ENCODE peak calls at places on chromosomes 13 and 19, in six cellular contexts. Y is AG09319, N is tibial artery, G is esophagus muscularis mucosa, O is cardiac fibroblast, S is WTC11. K is an unnamed sample.
A peak's percentile ranks its signal among the peaks of the same experiment; 100 is the strongest.

GRCh38 chr19:48152552-48152951 is 17.6 kb downstream of the LIG1 start:
- DNase-seq in Y (peak; percentile 25), N (peak; percentile 72), G (no peak), O (peak; percentile 75), S (peak; percentile 72), K (no peak)

GRCh38 chr13:23674795-23675640 is 104.8 kb downstream of the TNFRSF19 start:
- DNase-seq in Y (peak; percentile 81), N (no peak), G (no peak), O (peak; percentile 95), S (no peak), K (no peak)

GRCh38 chr13:113973218-113974164 is at the start of gene C13orf46:
- DNase-seq in Y (no peak), N (peak; percentile 56), G (no peak), O (no peak), S (peak; percentile 7), K (no peak)

GRCh38 chr13:23185542-23185941 is 4.8 kb downstream of the SGCG start:
- DNase-seq in Y (no peak), N (no peak), G (no peak), O (no peak), S (no peak), K (peak; percentile 75)

GRCh38 chr19:4922530-4923378 is 13.5 kb downstream of the UHRF1 start:
- DNase-seq in Y (no peak), N (no peak), G (no peak), O (no peak), S (no peak), K (no peak)

GRCh38 chr19:47729468-47729798 is 15.9 kb upstream of the NOP53 start:
- DNase-seq in Y (peak; percentile 63), N (peak; percentile 95), G (no peak), O (peak; percentile 90), S (peak; percentile 28), K (peak; percentile 91)

GRCh38 chr13:29543230-29544215 is 52.0 kb downstream of the SLC7A1 start:
- DNase-seq in Y (no peak), N (no peak), G (no peak), O (peak; percentile 48), S (no peak), K (no peak)

GRCh38 chr19:4518345-4519171 is at the start of gene PLIN4:
- DNase-seq in Y (peak; percentile 8), N (no peak), G (no peak), O (peak; percentile 40), S (peak; percentile 34), K (no peak)

GRCh38 chr13:102702965-102703720 is 8.3 kb upstream of the METTL21C start:
- DNase-seq in Y (no peak), N (no peak), G (peak; percentile 26), O (no peak), S (no peak), K (no peak)

GRCh38 chr19:42284641-42285341 is 15.7 kb downstream of the CIC start:
- DNase-seq in Y (no peak), N (peak; percentile 74), G (no peak), O (no peak), S (no peak), K (no peak)

GRCh38 chr19:49113762-49114629 is at the start of gene LIN7B:
- DNase-seq in Y (no peak), N (peak; percentile 82), G (no peak), O (peak; percentile 51), S (peak; percentile 60), K (peak; percentile 92)

GRCh38 chr19:43641333-43641732 is 1.7 kb upstream of the CADM4 start:
- DNase-seq in Y (no peak), N (no peak), G (no peak), O (no peak), S (no peak), K (no peak)

GRCh38 chr19:9461938-9462337 is 26.6 kb upstream of the ZNF266 start:
- DNase-seq in Y (no peak), N (no peak), G (no peak), O (no peak), S (no peak), K (no peak)

GRCh38 chr13:52695856-52696255 is 43.2 kb downstream of the SUGT1 start:
- DNase-seq in Y (peak; percentile 15), N (no peak), G (no peak), O (peak; percentile 65), S (no peak), K (no peak)

GRCh38 chr19:55082023-55082851 is 6.6 kb downstream of the EPS8L1 start:
- DNase-seq in Y (no peak), N (no peak), G (no peak), O (peak; percentile 54), S (peak; percentile 92), K (no peak)

GRCh38 chr19:18029617-18030338 is 21.8 kb downstream of the ARRDC2 start:
- DNase-seq in Y (no peak), N (no peak), G (no peak), O (peak; percentile 57), S (no peak), K (no peak)

GRCh38 chr13:107099661-107100060 is 531.7 kb upstream of the ARGLU1 start:
- DNase-seq in Y (no peak), N (no peak), G (no peak), O (peak; percentile 2), S (no peak), K (no peak)

GRCh38 chr13:35769812-35770211 is 293.3 kb upstream of the MAB21L1 start:
- DNase-seq in Y (no peak), N (no peak), G (no peak), O (no peak), S (no peak), K (no peak)

GRCh38 chr19:11465605-11466004 is 15.2 kb downstream of the ELAVL3 start:
- DNase-seq in Y (no peak), N (no peak), G (no peak), O (no peak), S (peak; percentile 69), K (no peak)

GRCh38 chr13:45207319-45207718 is 6.5 kb upstream of the KCTD4 start:
- DNase-seq in Y (no peak), N (no peak), G (no peak), O (no peak), S (no peak), K (no peak)

GRCh38 chr13:113001251-113002140 is 32.5 kb downstream of the MCF2L start:
- DNase-seq in Y (no peak), N (no peak), G (no peak), O (no peak), S (no peak), K (no peak)

GRCh38 chr13:106526748-106527488 is 8.5 kb downstream of the EFNB2 start:
- DNase-seq in Y (no peak), N (no peak), G (no peak), O (no peak), S (no peak), K (no peak)

GRCh38 chr13:38017320-38017719 is 147.7 kb upstream of the TRPC4 start:
- DNase-seq in Y (no peak), N (no peak), G (no peak), O (no peak), S (no peak), K (no peak)

GRCh38 chr13:100156786-100157185 is 67.9 kb downstream of the PCCA start:
- DNase-seq in Y (no peak), N (no peak), G (no peak), O (peak; percentile 28), S (no peak), K (no peak)

GRCh38 chr13:100547805-100548204 is 40.8 kb downstream of the GGACT start:
- DNase-seq in Y (peak; percentile 29), N (peak; percentile 68), G (no peak), O (no peak), S (no peak), K (peak; percentile 85)

GRCh38 chr13:110455941-110456340 is 105.6 kb downstream of the RAB20 start:
- DNase-seq in Y (peak; percentile 22), N (peak; percentile 90), G (no peak), O (peak; percentile 73), S (peak; percentile 84), K (no peak)

DNA sequence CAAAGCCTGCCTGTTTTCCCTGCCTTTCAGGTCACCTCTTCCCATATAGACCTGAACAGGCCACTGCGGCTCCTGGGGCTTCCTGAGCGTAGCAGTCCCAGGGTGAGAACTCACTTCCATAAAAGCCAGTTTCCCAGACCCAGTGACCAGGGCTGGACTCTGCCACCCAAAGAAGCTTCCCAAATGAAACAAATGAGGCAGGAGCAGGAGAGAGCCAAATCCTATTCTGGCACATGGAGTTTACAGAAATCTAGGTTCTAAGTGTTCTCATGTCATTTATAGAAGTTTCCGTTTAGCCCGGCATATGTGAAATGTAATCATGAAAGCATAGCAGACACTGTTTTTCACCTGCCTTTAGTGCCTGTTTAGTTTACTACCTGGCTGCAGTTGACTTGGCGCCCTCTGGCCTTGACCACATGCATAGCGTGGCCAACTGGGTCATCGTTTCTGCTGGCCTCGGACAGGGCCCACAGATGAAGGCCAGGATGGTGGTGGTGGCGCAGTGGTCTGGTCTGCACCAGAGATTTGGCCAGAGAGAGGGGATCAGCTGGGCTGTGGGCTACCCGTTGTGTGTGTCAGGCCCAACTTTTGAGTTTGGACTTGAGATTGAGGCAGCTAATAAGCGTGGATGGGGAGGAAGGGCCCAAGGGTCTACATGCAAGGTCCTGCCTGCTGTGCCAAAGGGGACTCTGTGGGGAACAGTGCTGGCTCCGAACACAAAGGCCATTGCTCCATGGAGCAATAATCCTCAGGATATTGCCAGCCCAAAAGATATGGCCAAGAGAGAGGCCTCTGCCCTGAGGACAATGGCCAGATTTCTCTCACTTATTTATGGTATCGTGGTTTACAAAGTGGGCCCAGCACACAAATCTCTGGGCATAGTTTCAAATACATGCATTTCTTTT is 43.3 kb downstream of the NFIX start:
- DNase-seq in Y (no peak), N (no peak), G (no peak), O (no peak), S (no peak), K (no peak)
- TF ChIP-seq CTCF in Y (no peak), N (no peak), G (no peak), O (no peak), S (no peak), K (no peak)

GRCh38 chr19:33748231-33748630 is 48.4 kb upstream of the KCTD15 start:
- DNase-seq in Y (no peak), N (no peak), G (no peak), O (no peak), S (no peak), K (no peak)
- TF ChIP-seq CTCF in Y (no peak), N (no peak), G (no peak), O (no peak), S (no peak), K (no peak)

GRCh38 chr19:53879145-53880037 is 2.6 kb upstream of the PRKCG start:
- DNase-seq in Y (peak; percentile 67), N (peak; percentile 96), G (peak; percentile 96), O (peak; percentile 87), S (peak; percentile 100), K (peak; percentile 100)
- TF ChIP-seq CTCF in Y (no peak), N (no peak), G (no peak), O (no peak), S (no peak), K (no peak)

DNA sequence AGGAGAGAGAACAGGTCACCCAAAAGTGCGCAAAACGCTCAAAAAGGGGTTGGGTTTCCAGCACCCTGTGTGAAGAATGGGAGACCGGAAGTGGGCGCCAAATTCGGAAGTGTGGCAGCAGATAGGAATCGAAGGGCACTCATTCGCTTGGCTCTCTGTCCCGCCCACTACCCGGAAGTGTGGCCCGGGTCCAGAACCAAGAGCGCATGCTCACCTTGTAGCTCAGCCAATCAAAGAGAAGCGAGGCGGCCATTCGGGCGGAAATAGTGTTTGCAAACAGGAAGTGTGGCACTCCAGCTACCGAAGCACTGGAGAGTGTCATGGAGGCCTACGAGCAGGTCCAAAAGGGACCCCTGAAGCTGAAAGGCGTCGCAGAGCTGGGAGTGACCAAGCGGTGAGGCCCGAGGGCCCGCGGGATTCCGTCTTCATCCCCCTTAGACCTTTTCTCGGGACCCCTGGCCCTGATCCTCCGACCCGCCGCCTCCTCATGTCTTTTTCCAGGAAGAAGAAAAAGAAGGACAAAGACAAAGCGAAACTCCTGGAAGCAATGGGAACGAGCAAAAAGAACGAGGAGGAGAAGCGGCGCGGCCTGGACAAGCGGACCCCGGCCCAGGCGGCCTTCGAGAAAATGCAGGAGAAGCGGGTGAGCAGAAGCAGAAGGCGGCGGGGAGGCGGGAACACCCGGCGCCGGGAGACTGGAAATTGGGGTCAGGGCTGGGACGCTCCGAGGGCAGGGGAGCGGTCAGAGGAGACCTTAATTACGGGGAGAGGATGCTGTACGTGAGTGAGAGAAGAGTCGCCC is at the start of gene FAM32A:
- DNase-seq in Y (peak; percentile 98), N (peak; percentile 100), G (peak; percentile 100), O (peak; percentile 99), S (peak; percentile 97), K (peak; percentile 99)
- TF ChIP-seq CTCF in Y (peak; percentile 10), N (peak; percentile 26), G (peak; percentile 46), O (no peak), S (peak; percentile 28), K (peak; percentile 32)

K was measured in osteocyte.